ENCODE peak calls at places on chromosome 14, in nine cellular contexts. One of them, this sample, is unnamed.

GRCh38 chr14:100806386-100806785 is 19.5 kb upstream of the MEG3 start:
- DNase-seq in GM23248: no peak
- DNase-seq in CD8-positive, alpha-beta memory T cell: no peak
- DNase-seq in heart right ventricle: no peak
- DNase-seq in IMR-90: no peak
- DNase-seq in body of pancreas: no peak
- DNase-seq in aorta: peak
- DNase-seq in adrenal gland: no peak
- DNase-seq in left ventricle myocardium inferior: no peak
- DNase-seq in this sample: no peak

GRCh38 chr14:86858043-86858442 is 1134.9 kb downstream of the GALC start:
- DNase-seq in CD8-positive, alpha-beta memory T cell: no peak
- DNase-seq in left ventricle myocardium inferior: no peak
- DNase-seq in IMR-90: peak
- DNase-seq in GM23248: no peak
- DNase-seq in aorta: no peak
- DNase-seq in heart right ventricle: no peak
- DNase-seq in adrenal gland: no peak
- DNase-seq in body of pancreas: no peak
- DNase-seq in this sample: no peak

GRCh38 chr14:24605435-24606190 is 3.9 kb downstream of the GZMH start:
- DNase-seq in GM23248: peak
- DNase-seq in body of pancreas: peak
- DNase-seq in IMR-90: no peak
- DNase-seq in adrenal gland: no peak
- DNase-seq in left ventricle myocardium inferior: no peak
- DNase-seq in heart right ventricle: no peak
- DNase-seq in aorta: no peak
- DNase-seq in CD8-positive, alpha-beta memory T cell: peak
- DNase-seq in this sample: peak

GRCh38 chr14:76836029-76836630 is 9.9 kb downstream of the LRRC74A start:
- DNase-seq in heart right ventricle: no peak
- DNase-seq in IMR-90: no peak
- DNase-seq in GM23248: peak
- DNase-seq in CD8-positive, alpha-beta memory T cell: no peak
- DNase-seq in body of pancreas: peak
- DNase-seq in left ventricle myocardium inferior: no peak
- DNase-seq in adrenal gland: peak
- DNase-seq in aorta: peak
- DNase-seq in this sample: no peak

GRCh38 chr14:56816575-56817391 is 6.5 kb upstream of the OTX2 start:
- DNase-seq in IMR-90: no peak
- DNase-seq in aorta: no peak
- DNase-seq in GM23248: no peak
- DNase-seq in adrenal gland: no peak
- DNase-seq in left ventricle myocardium inferior: no peak
- DNase-seq in CD8-positive, alpha-beta memory T cell: no peak
- DNase-seq in heart right ventricle: no peak
- DNase-seq in body of pancreas: no peak
- DNase-seq in this sample: no peak

GRCh38 chr14:72792051-72792788 is 101.7 kb downstream of the DPF3 start:
- DNase-seq in aorta: peak
- DNase-seq in body of pancreas: peak
- DNase-seq in CD8-positive, alpha-beta memory T cell: no peak
- DNase-seq in heart right ventricle: peak
- DNase-seq in GM23248: no peak
- DNase-seq in left ventricle myocardium inferior: peak
- DNase-seq in adrenal gland: peak
- DNase-seq in IMR-90: no peak
- DNase-seq in this sample: no peak

GRCh38 chr14:90547968-90548367 is 151.1 kb downstream of the CALM1 start:
- DNase-seq in adrenal gland: no peak
- DNase-seq in left ventricle myocardium inferior: no peak
- DNase-seq in GM23248: no peak
- DNase-seq in aorta: no peak
- DNase-seq in heart right ventricle: no peak
- DNase-seq in body of pancreas: no peak
- DNase-seq in CD8-positive, alpha-beta memory T cell: peak
- DNase-seq in IMR-90: no peak
- DNase-seq in this sample: no peak

GRCh38 chr14:104602933-104603325 is 1.6 kb downstream of the TMEM179 start:
- DNase-seq in left ventricle myocardium inferior: no peak
- DNase-seq in aorta: no peak
- DNase-seq in IMR-90: no peak
- DNase-seq in body of pancreas: no peak
- DNase-seq in CD8-positive, alpha-beta memory T cell: no peak
- DNase-seq in heart right ventricle: no peak
- DNase-seq in GM23248: no peak
- DNase-seq in adrenal gland: no peak
- DNase-seq in this sample: no peak

GRCh38 chr14:74475678-74476077 is 17.4 kb downstream of the NPC2 start:
- DNase-seq in CD8-positive, alpha-beta memory T cell: no peak
- DNase-seq in aorta: no peak
- DNase-seq in adrenal gland: no peak
- DNase-seq in GM23248: peak
- DNase-seq in IMR-90: peak
- DNase-seq in body of pancreas: no peak
- DNase-seq in left ventricle myocardium inferior: no peak
- DNase-seq in heart right ventricle: no peak
- DNase-seq in this sample: no peak

GRCh38 chr14:30295980-30296379 is 263.0 kb upstream of the G2E3 start:
- DNase-seq in left ventricle myocardium inferior: no peak
- DNase-seq in adrenal gland: no peak
- DNase-seq in aorta: no peak
- DNase-seq in heart right ventricle: no peak
- DNase-seq in CD8-positive, alpha-beta memory T cell: no peak
- DNase-seq in body of pancreas: no peak
- DNase-seq in IMR-90: no peak
- DNase-seq in GM23248: no peak
- DNase-seq in this sample: no peak

GRCh38 chr14:102353126-102353619 is 9.5 kb downstream of the CINP start:
- DNase-seq in heart right ventricle: no peak
- DNase-seq in IMR-90: no peak
- DNase-seq in adrenal gland: no peak
- DNase-seq in body of pancreas: peak
- DNase-seq in GM23248: no peak
- DNase-seq in left ventricle myocardium inferior: no peak
- DNase-seq in CD8-positive, alpha-beta memory T cell: no peak
- DNase-seq in aorta: no peak
- DNase-seq in this sample: no peak

GRCh38 chr14:103022669-103023044 is 34.7 kb downstream of the CDC42BPB start:
- DNase-seq in left ventricle myocardium inferior: no peak
- DNase-seq in adrenal gland: no peak
- DNase-seq in heart right ventricle: no peak
- DNase-seq in IMR-90: no peak
- DNase-seq in aorta: no peak
- DNase-seq in CD8-positive, alpha-beta memory T cell: no peak
- DNase-seq in body of pancreas: no peak
- DNase-seq in GM23248: peak
- DNase-seq in this sample: no peak

GRCh38 chr14:103311171-103311997 is 22.7 kb upstream of the EIF5 start:
- DNase-seq in aorta: no peak
- DNase-seq in adrenal gland: no peak
- DNase-seq in heart right ventricle: no peak
- DNase-seq in CD8-positive, alpha-beta memory T cell: no peak
- DNase-seq in IMR-90: no peak
- DNase-seq in body of pancreas: no peak
- DNase-seq in GM23248: no peak
- DNase-seq in left ventricle myocardium inferior: no peak
- DNase-seq in this sample: no peak

GRCh38 chr14:89973234-89973823 is 17.6 kb downstream of the TDP1 start:
- DNase-seq in heart right ventricle: peak
- DNase-seq in body of pancreas: peak
- DNase-seq in aorta: peak
- DNase-seq in adrenal gland: peak
- DNase-seq in IMR-90: peak
- DNase-seq in left ventricle myocardium inferior: peak
- DNase-seq in CD8-positive, alpha-beta memory T cell: peak
- DNase-seq in GM23248: peak
- DNase-seq in this sample: peak

GRCh38 chr14:68936476-68936875 is 42.6 kb downstream of the ACTN1 start:
- DNase-seq in adrenal gland: no peak
- DNase-seq in GM23248: no peak
- DNase-seq in left ventricle myocardium inferior: no peak
- DNase-seq in aorta: peak
- DNase-seq in heart right ventricle: no peak
- DNase-seq in CD8-positive, alpha-beta memory T cell: no peak
- DNase-seq in IMR-90: no peak
- DNase-seq in body of pancreas: no peak
- DNase-seq in this sample: no peak
- H3K27ac ChIP-seq in adrenal gland: no peak
- H3K27ac ChIP-seq in GM23248: peak
- H3K27ac ChIP-seq in left ventricle myocardium inferior: peak
- H3K27ac ChIP-seq in aorta: peak
- H3K27ac ChIP-seq in heart right ventricle: peak
- H3K27ac ChIP-seq in CD8-positive, alpha-beta memory T cell: no peak
- H3K27ac ChIP-seq in IMR-90: peak
- H3K27ac ChIP-seq in body of pancreas: peak
- H3K27ac ChIP-seq in this sample: peak

GRCh38 chr14:68513838-68514610 is 278.8 kb downstream of the ZFP36L1 start:
- DNase-seq in body of pancreas: no peak
- DNase-seq in GM23248: no peak
- DNase-seq in left ventricle myocardium inferior: no peak
- DNase-seq in CD8-positive, alpha-beta memory T cell: no peak
- DNase-seq in aorta: no peak
- DNase-seq in adrenal gland: no peak
- DNase-seq in heart right ventricle: no peak
- DNase-seq in IMR-90: no peak
- DNase-seq in this sample: no peak
- H3K27ac ChIP-seq in body of pancreas: no peak
- H3K27ac ChIP-seq in GM23248: no peak
- H3K27ac ChIP-seq in left ventricle myocardium inferior: no peak
- H3K27ac ChIP-seq in CD8-positive, alpha-beta memory T cell: no peak
- H3K27ac ChIP-seq in aorta: no peak
- H3K27ac ChIP-seq in adrenal gland: no peak
- H3K27ac ChIP-seq in heart right ventricle: no peak
- H3K27ac ChIP-seq in IMR-90: no peak
- H3K27ac ChIP-seq in this sample: no peak

GRCh38 chr14:23545740-23546411 is 5.7 kb downstream of the ZFHX2 start:
- DNase-seq in body of pancreas: no peak
- DNase-seq in aorta: no peak
- DNase-seq in heart right ventricle: no peak
- DNase-seq in left ventricle myocardium inferior: no peak
- DNase-seq in CD8-positive, alpha-beta memory T cell: no peak
- DNase-seq in GM23248: no peak
- DNase-seq in IMR-90: no peak
- DNase-seq in adrenal gland: no peak
- DNase-seq in this sample: no peak
- H3K27ac ChIP-seq in body of pancreas: no peak
- H3K27ac ChIP-seq in aorta: no peak
- H3K27ac ChIP-seq in heart right ventricle: peak
- H3K27ac ChIP-seq in left ventricle myocardium inferior: peak
- H3K27ac ChIP-seq in CD8-positive, alpha-beta memory T cell: no peak
- H3K27ac ChIP-seq in GM23248: no peak
- H3K27ac ChIP-seq in IMR-90: no peak
- H3K27ac ChIP-seq in adrenal gland: no peak
- H3K27ac ChIP-seq in this sample: no peak

GRCh38 chr14:75646762-75647161 is 13.9 kb downstream of the ERG28 start:
- DNase-seq in body of pancreas: no peak
- DNase-seq in left ventricle myocardium inferior: no peak
- DNase-seq in heart right ventricle: no peak
- DNase-seq in adrenal gland: no peak
- DNase-seq in aorta: no peak
- DNase-seq in CD8-positive, alpha-beta memory T cell: no peak
- DNase-seq in GM23248: no peak
- DNase-seq in IMR-90: no peak
- DNase-seq in this sample: peak

GRCh38 chr14:75648066-75648838 is 12.4 kb downstream of the ERG28 start:
- DNase-seq in heart right ventricle: peak
- DNase-seq in IMR-90: peak
- DNase-seq in adrenal gland: peak
- DNase-seq in CD8-positive, alpha-beta memory T cell: no peak
- DNase-seq in aorta: no peak
- DNase-seq in left ventricle myocardium inferior: peak
- DNase-seq in body of pancreas: peak
- DNase-seq in GM23248: peak
- DNase-seq in this sample: peak

GRCh38 chr14:75649773-75650172 is 10.9 kb downstream of the ERG28 start:
- DNase-seq in body of pancreas: no peak
- DNase-seq in heart right ventricle: no peak
- DNase-seq in aorta: no peak
- DNase-seq in CD8-positive, alpha-beta memory T cell: no peak
- DNase-seq in GM23248: no peak
- DNase-seq in adrenal gland: no peak
- DNase-seq in left ventricle myocardium inferior: no peak
- DNase-seq in IMR-90: no peak
- DNase-seq in this sample: no peak

GRCh38 chr14:75649337-75649736 is 11.3 kb downstream of the ERG28 start:
- DNase-seq in GM23248: no peak
- DNase-seq in heart right ventricle: no peak
- DNase-seq in body of pancreas: no peak
- DNase-seq in left ventricle myocardium inferior: no peak
- DNase-seq in IMR-90: no peak
- DNase-seq in aorta: no peak
- DNase-seq in CD8-positive, alpha-beta memory T cell: no peak
- DNase-seq in adrenal gland: no peak
- DNase-seq in this sample: no peak

GRCh38 chr14:75647650-75648049 is 13.0 kb downstream of the ERG28 start:
- DNase-seq in heart right ventricle: peak
- DNase-seq in left ventricle myocardium inferior: no peak
- DNase-seq in CD8-positive, alpha-beta memory T cell: no peak
- DNase-seq in GM23248: no peak
- DNase-seq in body of pancreas: no peak
- DNase-seq in IMR-90: peak
- DNase-seq in adrenal gland: no peak
- DNase-seq in aorta: no peak
- DNase-seq in this sample: no peak
- H3K27ac ChIP-seq in heart right ventricle: peak
- H3K27ac ChIP-seq in left ventricle myocardium inferior: peak
- H3K27ac ChIP-seq in CD8-positive, alpha-beta memory T cell: no peak
- H3K27ac ChIP-seq in GM23248: no peak
- H3K27ac ChIP-seq in body of pancreas: peak
- H3K27ac ChIP-seq in IMR-90: peak
- H3K27ac ChIP-seq in adrenal gland: peak
- H3K27ac ChIP-seq in aorta: no peak
- H3K27ac ChIP-seq in this sample: no peak

GRCh38 chr14:60178820-60179219 is 13.6 kb upstream of the DHRS7 start:
- DNase-seq in GM23248: no peak
- DNase-seq in heart right ventricle: no peak
- DNase-seq in left ventricle myocardium inferior: no peak
- DNase-seq in CD8-positive, alpha-beta memory T cell: no peak
- DNase-seq in adrenal gland: no peak
- DNase-seq in aorta: no peak
- DNase-seq in body of pancreas: no peak
- DNase-seq in IMR-90: no peak
- DNase-seq in this sample: no peak
- H3K27ac ChIP-seq in GM23248: no peak
- H3K27ac ChIP-seq in heart right ventricle: no peak
- H3K27ac ChIP-seq in left ventricle myocardium inferior: no peak
- H3K27ac ChIP-seq in CD8-positive, alpha-beta memory T cell: no peak
- H3K27ac ChIP-seq in adrenal gland: no peak
- H3K27ac ChIP-seq in aorta: no peak
- H3K27ac ChIP-seq in body of pancreas: no peak
- H3K27ac ChIP-seq in IMR-90: no peak
- H3K27ac ChIP-seq in this sample: no peak